ENCODE peak calls at places on chromosomes 7 and 10, in four cellular contexts. R is mesothelial cell of epicardium, I is AG09309, J is HFF-Myc. Q is an unnamed sample.

GRCh38 chr7:5867060-5867459 is 13.5 kb upstream of the OCM start:
- DNase-seq in R (no peak), I (no peak), J (no peak), Q (no peak)

GRCh38 chr10:72697711-72698110 is 5.8 kb downstream of the MCU start:
- DNase-seq in R (no peak), I (no peak), J (no peak), Q (no peak)

GRCh38 chr7:132573237-132573636 is 3.0 kb downstream of the PLXNA4 start:
- DNase-seq in R (no peak), I (no peak), J (no peak), Q (no peak)

GRCh38 chr10:58511765-58512469 is 755 bp upstream of the BICC1 start:
- DNase-seq in R (no peak), I (no peak), J (no peak), Q (no peak)

GRCh38 chr10:67606572-67606971 is 89.4 kb downstream of the CTNNA3 start:
- DNase-seq in R (no peak), I (peak), J (no peak), Q (no peak)

GRCh38 chr10:101052285-101052684 is 9.5 kb upstream of the KAZALD1 start:
- DNase-seq in R (no peak), I (no peak), J (no peak), Q (no peak)

GRCh38 chr10:33434948-33435347 is 100.5 kb upstream of the NRP1 start:
- DNase-seq in R (no peak), I (no peak), J (no peak), Q (no peak)

GRCh38 chr7:106774768-106775551 is 90.1 kb upstream of the PIK3CG start:
- DNase-seq in R (no peak), I (no peak), J (no peak), Q (no peak)

GRCh38 chr10:43237631-43238446 is 29.0 kb downstream of the RASGEF1A start:
- DNase-seq in R (peak), I (no peak), J (no peak), Q (no peak)

GRCh38 chr7:11228515-11228914 is 254.8 kb downstream of the PHF14 start:
- DNase-seq in R (no peak), I (no peak), J (no peak), Q (no peak)

GRCh38 chr7:151251926-151252835 is 3.7 kb upstream of the SMARCD3 start:
- DNase-seq in R (peak), I (no peak), J (no peak), Q (no peak)

GRCh38 chr10:73517166-73517888 is 21.5 kb upstream of the PPP3CB start:
- DNase-seq in R (no peak), I (no peak), J (peak), Q (no peak)

GRCh38 chr7:123846217-123846891 is 1.4 kb downstream of the HYAL4 start:
- DNase-seq in R (no peak), I (no peak), J (no peak), Q (no peak)

GRCh38 chr10:88157981-88158465 is 294.6 kb downstream of the PTEN start:
- DNase-seq in R (no peak), I (peak), J (peak), Q (no peak)

GRCh38 chr10:132611986-132612385 is 74.4 kb downstream of the INPP5A start:
- DNase-seq in R (no peak), I (no peak), J (no peak), Q (no peak)

GRCh38 chr7:28346972-28347371 is 65.3 kb upstream of the CREB5 start:
- DNase-seq in R (no peak), I (peak), J (no peak), Q (no peak)

DNA sequence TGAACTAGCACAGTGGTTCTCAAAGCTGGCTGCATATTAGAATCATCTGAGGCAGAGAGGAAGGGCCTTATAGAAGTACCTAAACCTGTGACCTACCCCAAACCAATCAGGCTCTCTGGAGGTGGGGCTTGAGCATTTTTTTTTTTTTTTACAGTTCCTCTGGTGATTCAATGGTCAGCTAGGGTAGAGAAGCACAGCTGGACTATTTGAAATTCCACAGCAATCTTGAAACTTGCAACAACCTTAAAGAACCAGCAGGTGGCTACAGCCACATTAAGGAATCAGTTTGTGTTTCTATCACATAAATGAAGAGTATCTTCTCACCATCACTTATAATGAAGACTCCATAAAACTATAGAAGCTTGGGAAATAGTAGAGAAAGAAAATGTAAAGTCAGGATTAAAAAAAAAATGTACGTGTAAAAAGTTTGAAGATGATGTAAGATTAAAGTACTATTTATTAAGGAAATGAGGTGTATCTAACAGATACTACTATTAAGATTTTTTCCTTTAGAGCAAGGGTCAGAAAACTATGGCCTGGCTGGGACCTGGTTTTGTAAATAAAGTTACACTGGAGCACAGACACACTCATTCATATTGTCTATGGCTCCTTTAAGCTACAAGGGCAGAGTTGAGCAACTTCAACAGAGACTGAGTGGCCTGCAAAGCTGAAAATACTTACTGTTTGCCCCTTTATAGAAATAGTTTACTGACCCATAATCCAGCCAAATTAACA is 3.8 kb downstream of the RTKN2 start:
- DNase-seq in R (no peak), I (peak), J (peak), Q (no peak)
- TF ChIP-seq CTCF in R (peak), I (peak), J (peak), Q (no peak)

DNA sequence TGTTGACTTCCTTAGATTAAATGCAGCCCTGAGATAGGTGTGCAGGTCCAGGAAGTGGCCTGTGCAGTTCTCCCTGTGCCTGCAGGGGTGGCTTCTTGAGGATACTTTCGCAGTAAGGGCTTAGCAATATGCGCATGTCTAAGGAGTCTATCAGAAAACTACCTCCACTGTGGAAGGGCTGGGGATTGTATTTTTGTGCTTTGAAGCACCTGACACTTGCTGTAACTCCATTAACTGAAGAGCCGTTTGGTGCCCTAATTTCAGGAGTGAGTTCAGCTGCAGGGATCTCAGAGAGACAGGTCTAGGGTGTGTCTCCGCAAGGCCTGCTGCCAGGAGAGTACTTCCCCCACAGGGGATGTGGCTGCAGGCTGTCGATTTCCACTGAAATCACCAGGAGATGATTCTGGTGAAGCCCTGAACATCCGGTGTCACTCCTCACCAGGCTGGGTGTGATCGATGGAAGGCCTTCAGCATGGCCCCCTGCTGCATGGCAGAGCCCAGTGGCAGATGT is 35.5 kb downstream of the IKZF1 start:
- DNase-seq in R (no peak), I (no peak), J (no peak), Q (no peak)
- TF ChIP-seq CTCF in R (no peak), I (no peak), J (no peak), Q (no peak)

DNA sequence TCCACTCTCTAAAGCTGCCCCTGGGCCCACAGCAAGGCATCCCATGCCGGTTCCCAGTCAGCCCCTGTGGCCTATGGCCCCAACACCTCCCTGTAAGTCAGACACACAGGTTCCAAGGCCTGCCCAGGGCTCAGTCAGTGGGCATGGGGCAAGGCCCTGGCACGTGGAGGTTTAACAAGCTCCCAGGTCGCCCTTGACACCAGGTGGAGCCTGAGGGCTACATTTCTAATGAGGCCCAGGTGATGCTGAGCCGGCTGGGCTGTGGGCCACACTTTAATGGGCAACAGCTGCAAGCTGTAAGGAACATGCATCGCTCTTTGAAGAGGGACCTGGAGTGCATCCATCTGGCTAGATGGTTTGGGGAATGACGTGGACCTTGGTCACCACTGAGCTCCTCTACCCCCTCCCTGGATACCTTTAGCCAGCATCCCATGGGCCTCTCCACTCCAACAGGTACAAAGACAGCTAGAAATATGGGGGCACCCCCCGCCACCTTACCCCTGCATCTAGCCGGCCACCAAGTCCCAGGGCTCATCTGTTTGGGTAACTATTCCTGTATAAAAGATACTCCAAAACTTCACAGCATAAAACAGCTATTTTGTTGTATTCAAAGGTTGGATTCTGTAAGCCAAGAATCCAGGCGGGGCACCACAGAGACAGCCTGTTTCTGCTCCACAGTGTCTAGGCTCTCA is 122.5 kb downstream of the OAT start:
- DNase-seq in R (no peak), I (peak), J (peak), Q (no peak)
- TF ChIP-seq CTCF in R (no peak), I (peak), J (peak), Q (no peak)

GRCh38 chr7:90244909-90245841 is at the start of gene CFAP69:
- DNase-seq in R (peak), I (no peak), J (peak), Q (peak)
- TF ChIP-seq CTCF in R (no peak), I (peak), J (peak), Q (no peak)